ENCODE peak calls at places on chromosomes 13 and 19, in nine cellular contexts. K is neural progenitor cell, T is astrocyte, Q is endodermal cell, U is stomach, L is pancreas, W is IMR-90, N is mucosa of descending colon, D is K562. V is an unnamed sample. For H3K36me3, the result is how much of the 10 kb centered on the place peaks cover.

GRCh38 chr13:78426183-78426582 is 177.2 kb downstream of the POU4F1 start:
- DNase-seq in K (no peak), T (no peak), Q (no peak), U (no peak), L (no peak), W (no peak), N (no peak), D (no peak), V (no peak)

GRCh38 chr19:19209372-19209771 is 2.4 kb upstream of the NCAN start:
- DNase-seq in K (no peak), T (no peak), Q (no peak), U (no peak), L (no peak), W (no peak), N (no peak), D (no peak), V (no peak)

GRCh38 chr19:41323430-41324125 is 13.6 kb downstream of the CCDC97 start:
- DNase-seq in K (no peak), T (peak), Q (peak), U (peak), L (no peak), W (peak), N (peak), D (peak), V (peak)

GRCh38 chr19:46881092-46881491 is 20.3 kb downstream of the ARHGAP35 start:
- DNase-seq in K (no peak), T (no peak), Q (peak), U (no peak), L (no peak), W (no peak), N (no peak), D (no peak), V (no peak)

GRCh38 chr19:6460099-6460884 is 700 bp upstream of the SLC25A23 start:
- DNase-seq in K (peak), T (peak), Q (peak), U (peak), L (peak), W (peak), N (peak), D (peak), V (peak)

GRCh38 chr19:996051-996838 is 4.0 kb upstream of the GRIN3B start:
- DNase-seq in K (peak), T (peak), Q (peak), U (peak), L (no peak), W (peak), N (peak), D (peak), V (no peak)

GRCh38 chr13:31213681-31214289 is 14.0 kb downstream of the B3GLCT start:
- DNase-seq in K (no peak), T (peak), Q (no peak), U (no peak), L (no peak), W (peak), N (no peak), D (no peak), V (no peak)

GRCh38 chr13:113528101-113528797 is 37.7 kb upstream of the DCUN1D2 start:
- DNase-seq in K (no peak), T (no peak), Q (no peak), U (peak), L (no peak), W (no peak), N (no peak), D (no peak), V (no peak)

GRCh38 chr13:50131998-50132936 is 117.0 kb downstream of the KCNRG start:
- DNase-seq in K (peak), T (no peak), Q (peak), U (no peak), L (no peak), W (no peak), N (peak), D (no peak), V (no peak)

GRCh38 chr19:12985049-12985776 is 10.1 kb upstream of the NFIX start:
- DNase-seq in K (peak), T (peak), Q (no peak), U (peak), L (no peak), W (peak), N (peak), D (peak), V (peak)

GRCh38 chr19:5141278-5141925 is 172.5 kb downstream of the KDM4B start:
- DNase-seq in K (no peak), T (peak), Q (no peak), U (no peak), L (peak), W (peak), N (peak), D (no peak), V (no peak)

GRCh38 chr13:47564041-47564440 is 437.0 kb downstream of the SUCLA2 start:
- DNase-seq in K (peak), T (no peak), Q (peak), U (no peak), L (no peak), W (no peak), N (no peak), D (no peak), V (no peak)

GRCh38 chr13:50829896-50830295 is 13.6 kb downstream of the DLEU7 start:
- DNase-seq in K (no peak), T (no peak), Q (no peak), U (no peak), L (no peak), W (no peak), N (no peak), D (no peak), V (no peak)

GRCh38 chr13:96811049-96811448 is 183.2 kb downstream of the OXGR1 start:
- DNase-seq in K (no peak), T (no peak), Q (no peak), U (peak), L (no peak), W (no peak), N (no peak), D (no peak), V (no peak)

GRCh38 chr19:50226536-50226935 is 23.1 kb downstream of the MYH14 start:
- DNase-seq in K (no peak), T (no peak), Q (no peak), U (no peak), L (no peak), W (no peak), N (no peak), D (no peak), V (no peak)

GRCh38 chr19:50231821-50232220 is 28.4 kb downstream of the MYH14 start:
- DNase-seq in K (no peak), T (no peak), Q (no peak), U (no peak), L (no peak), W (no peak), N (no peak), D (no peak), V (no peak)

GRCh38 chr19:50233308-50233910 is 30.0 kb downstream of the MYH14 start:
- DNase-seq in K (no peak), T (no peak), Q (no peak), U (no peak), L (no peak), W (no peak), N (no peak), D (no peak), V (no peak)

GRCh38 chr19:50232600-50232999 is 29.2 kb downstream of the MYH14 start:
- DNase-seq in K (no peak), T (no peak), Q (no peak), U (no peak), L (no peak), W (no peak), N (no peak), D (no peak), V (no peak)

GRCh38 chr19:50230379-50231351 is 27.2 kb downstream of the MYH14 start:
- DNase-seq in K (peak), T (no peak), Q (peak), U (no peak), L (no peak), W (no peak), N (no peak), D (peak), V (no peak)
- H3K4me3 ChIP-seq in K (no peak), T (no peak), Q (no peak), U (no peak), L (no peak), W (no peak), N (no peak), D (no peak), V (no peak)

DNA sequence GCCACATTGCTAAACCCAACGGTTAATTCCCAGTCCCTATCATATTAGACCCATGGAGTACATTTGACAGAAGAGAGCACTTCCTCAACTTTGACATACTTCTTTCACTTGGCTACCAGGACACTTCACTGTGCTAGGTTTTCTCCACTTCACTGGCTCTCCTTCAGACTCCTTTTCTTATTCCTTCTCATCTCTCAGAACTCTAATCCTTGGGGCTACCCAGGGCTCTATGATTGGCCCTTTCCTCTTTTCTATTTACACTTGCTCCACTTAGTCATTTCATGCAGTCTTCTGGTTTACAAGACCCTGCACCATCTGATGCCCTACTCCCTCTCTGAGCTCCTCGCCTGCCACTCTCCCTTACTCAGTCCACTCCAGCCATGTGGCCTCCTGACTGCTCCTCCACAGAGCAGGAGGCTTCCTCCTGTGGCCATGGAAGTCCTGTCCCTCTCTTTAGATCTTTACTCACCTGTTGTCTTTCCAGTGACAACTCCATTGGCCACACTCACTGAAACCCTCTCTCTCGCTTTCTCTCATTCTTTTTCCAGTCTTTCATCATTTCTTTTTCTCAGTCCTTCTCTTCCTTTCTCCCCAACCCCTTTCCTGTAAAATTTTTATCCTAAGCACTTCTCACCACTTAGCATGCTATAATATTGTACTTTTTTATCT is 90.4 kb downstream of the TBC1D4 start:
- DNase-seq in K (no peak), T (no peak), Q (no peak), U (no peak), L (no peak), W (peak), N (no peak), D (no peak), V (no peak)
- TF ChIP-seq CTCF in K (no peak), T (no peak), Q (no peak), U (no peak), L (no peak), W (no peak), N (no peak), D (no peak), V (no peak)

GRCh38 chr19:2232286-2233151 is 3.6 kb downstream of the PLEKHJ1 start:
- DNase-seq in K (no peak), T (no peak), Q (no peak), U (no peak), L (no peak), W (no peak), N (no peak), D (no peak), V (no peak)
- H3K36me3 ChIP-seq in K (under half), T (under half), Q (under half), U (half or more), L (under half), W (under half), N (under half), D (half or more), V (under half)

GRCh38 chr13:45859682-45860081 is 8.1 kb upstream of the SIAH3 start:
- DNase-seq in K (peak), T (no peak), Q (peak), U (no peak), L (no peak), W (no peak), N (no peak), D (no peak), V (no peak)

GRCh38 chr13:45865414-45865813 is 13.9 kb upstream of the SIAH3 start:
- DNase-seq in K (no peak), T (no peak), Q (no peak), U (no peak), L (no peak), W (no peak), N (no peak), D (no peak), V (no peak)

GRCh38 chr13:45860240-45860639 is 8.7 kb upstream of the SIAH3 start:
- DNase-seq in K (no peak), T (no peak), Q (no peak), U (no peak), L (no peak), W (no peak), N (no peak), D (no peak), V (no peak)

GRCh38 chr13:45863716-45864590 is 12.4 kb upstream of the SIAH3 start:
- DNase-seq in K (peak), T (no peak), Q (no peak), U (no peak), L (no peak), W (no peak), N (no peak), D (no peak), V (no peak)

GRCh38 chr13:45861352-45861751 is 9.8 kb upstream of the SIAH3 start:
- DNase-seq in K (no peak), T (no peak), Q (no peak), U (no peak), L (no peak), W (peak), N (no peak), D (no peak), V (no peak)
- H3K4me3 ChIP-seq in K (no peak), T (no peak), Q (no peak), U (no peak), L (no peak), W (no peak), N (no peak), D (no peak), V (no peak)

DNA sequence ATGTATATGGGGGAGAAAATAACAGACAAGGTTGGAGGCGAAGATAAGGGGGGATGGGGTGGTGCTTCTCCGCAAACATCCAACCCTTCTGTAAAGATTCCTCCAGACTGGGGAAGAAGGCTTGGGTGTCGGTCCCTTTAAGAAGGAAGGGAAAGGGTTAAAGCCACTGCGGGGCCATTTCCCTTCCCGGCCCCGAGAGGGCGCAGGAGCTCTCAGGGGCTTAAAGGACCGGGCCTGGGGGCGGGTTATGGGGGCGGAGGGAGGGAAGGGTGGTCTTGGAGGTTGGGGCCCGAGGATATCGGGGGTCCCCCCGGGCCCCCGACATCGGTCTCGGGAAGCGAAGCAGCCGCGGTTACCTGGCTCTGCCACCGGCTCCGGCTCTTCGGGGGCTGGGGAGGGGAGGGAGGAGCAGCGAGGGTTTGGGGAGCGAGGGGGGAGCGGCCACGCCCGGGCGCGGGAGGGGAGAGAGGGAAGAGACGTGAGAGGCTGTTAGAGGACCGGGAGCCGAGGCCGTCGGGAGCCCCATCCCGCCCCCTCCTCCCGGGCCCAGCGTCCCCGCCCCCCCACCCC is 2.8 kb downstream of the TNNT1 start:
- DNase-seq in K (peak), T (no peak), Q (peak), U (no peak), L (no peak), W (no peak), N (no peak), D (peak), V (no peak)
- TF ChIP-seq CTCF in K (peak), T (no peak), Q (peak), U (peak), L (no peak), W (peak), N (no peak), D (peak), V (no peak)

DNA sequence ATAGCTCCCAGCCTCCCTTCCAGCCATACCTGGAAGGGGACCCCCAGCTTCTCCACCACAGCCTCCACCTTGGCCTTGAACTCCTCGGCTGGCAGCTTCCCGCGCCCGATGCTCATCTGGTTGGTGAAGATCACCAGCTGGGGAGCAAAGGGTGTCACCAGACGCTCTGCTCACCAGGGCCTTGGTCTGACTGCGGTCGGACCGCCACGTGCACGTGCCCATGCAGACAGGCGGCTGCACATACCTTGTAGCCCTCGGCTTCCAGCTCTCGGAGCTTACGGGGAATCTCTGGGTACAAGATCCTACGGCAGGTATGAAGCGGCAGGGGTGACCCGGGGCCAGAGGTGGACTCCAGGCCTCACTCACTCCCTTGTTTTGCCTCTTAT is 3.4 kb downstream of the PNKP start:
- DNase-seq in K (no peak), T (no peak), Q (no peak), U (no peak), L (peak), W (no peak), N (peak), D (no peak), V (no peak)
- H3K36me3 ChIP-seq in K (under half), T (under half), Q (under half), U (half or more), L (under half), W (under half), N (under half), D (half or more), V (under half)

V was measured in tibial nerve.